ENCODE peak calls at places on chromosomes 2 and 18, in eight cellular contexts. J is left cardiac atrium, F is left lung, I is BJ, E is EL, T is renal cortical epithelial cell, P is pons, U is cardiac muscle cell. N is an unnamed sample.

GRCh38 chr2:70607121-70607551 is 53.5 kb upstream of the TGFA start:
- DNase-seq in J (no peak), F (no peak), I (no peak), E (no peak), T (peak), P (peak), U (no peak), N (no peak)

GRCh38 chr2:172639823-172640222 is 83.9 kb downstream of the PDK1 start:
- DNase-seq in J (no peak), F (no peak), I (peak), E (peak), T (peak), P (no peak), U (peak), N (no peak)

GRCh38 chr2:128377071-128377910 is 58.6 kb upstream of the HS6ST1 start:
- DNase-seq in J (no peak), F (peak), I (no peak), E (no peak), T (no peak), P (no peak), U (no peak), N (peak)

GRCh38 chr2:138829326-138829725 is 49.1 kb upstream of the NXPH2 start:
- DNase-seq in J (no peak), F (no peak), I (no peak), E (peak), T (peak), P (peak), U (peak), N (no peak)

GRCh38 chr2:208906330-208906729 is 499.7 kb downstream of the PTH2R start:
- DNase-seq in J (no peak), F (no peak), I (no peak), E (no peak), T (no peak), P (no peak), U (no peak), N (no peak)

GRCh38 chr18:13775058-13775457 is 48.6 kb downstream of the RNMT start:
- DNase-seq in J (no peak), F (no peak), I (no peak), E (no peak), T (no peak), P (no peak), U (no peak), N (no peak)

GRCh38 chr2:15704086-15704787 is 112.6 kb downstream of the DDX1 start:
- DNase-seq in J (peak), F (no peak), I (no peak), E (no peak), T (peak), P (no peak), U (peak), N (no peak)

GRCh38 chr2:96240341-96241038 is 25.3 kb downstream of the TMEM127 start:
- DNase-seq in J (no peak), F (no peak), I (no peak), E (no peak), T (no peak), P (no peak), U (no peak), N (no peak)

GRCh38 chr18:50051288-50051687 is 143.7 kb downstream of the MYO5B start:
- DNase-seq in J (no peak), F (no peak), I (no peak), E (peak), T (peak), P (no peak), U (peak), N (no peak)

GRCh38 chr2:19890104-19890503 is 11.7 kb downstream of the TTC32 start:
- DNase-seq in J (no peak), F (no peak), I (no peak), E (no peak), T (no peak), P (no peak), U (no peak), N (no peak)